ENCODE peak calls at places on chromosomes 2 and 18, in ten cellular contexts. W is ovary, I is stomach, R is AG04450, H is adrenal gland, U is type B pancreatic cell, S is GM13976, B is brain microvascular endothelial cell, Q is tibial artery, Y is esophagus squamous epithelium. T is an unnamed sample.

GRCh38 chr2:127566576-127566975 is 31.1 kb downstream of the MYO7B start:
- DNase-seq in W (no peak), I (no peak), R (no peak), H (no peak), U (no peak), S (no peak), B (no peak), Q (peak; percentile 62), Y (no peak), T (no peak)

GRCh38 chr2:79952561-79952960 is 352.0 kb downstream of the LRRTM1 start:
- DNase-seq in W (no peak), I (no peak), R (peak; percentile 20), H (no peak), U (no peak), S (no peak), B (no peak), Q (no peak), Y (no peak), T (no peak)

GRCh38 chr2:134677866-134678774 is 40.7 kb downstream of the TMEM163 start:
- DNase-seq in W (peak; percentile 40), I (no peak), R (no peak), H (peak; percentile 55), U (no peak), S (no peak), B (no peak), Q (no peak), Y (no peak), T (no peak)

GRCh38 chr18:48902856-48903601 is 47.7 kb downstream of the SMAD7 start:
- DNase-seq in W (peak; percentile 32), I (no peak), R (no peak), H (peak; percentile 65), U (no peak), S (no peak), B (peak; percentile 76), Q (peak; percentile 95), Y (no peak), T (no peak)

GRCh38 chr18:49901862-49902340 is 88.6 kb upstream of the ACAA2 start:
- DNase-seq in W (no peak), I (no peak), R (no peak), H (no peak), U (no peak), S (no peak), B (no peak), Q (no peak), Y (no peak), T (no peak)

GRCh38 chr18:62434798-62435197 is 88.0 kb upstream of the ZCCHC2 start:
- DNase-seq in W (no peak), I (no peak), R (no peak), H (no peak), U (no peak), S (no peak), B (no peak), Q (no peak), Y (no peak), T (no peak)

GRCh38 chr2:148042219-148042618 is 21.3 kb downstream of the MBD5 start:
- DNase-seq in W (no peak), I (no peak), R (no peak), H (no peak), U (no peak), S (peak; percentile 36), B (no peak), Q (no peak), Y (no peak), T (no peak)

GRCh38 chr2:1838426-1838825 is 94.1 kb upstream of the PXDN start:
- DNase-seq in W (no peak), I (no peak), R (no peak), H (no peak), U (no peak), S (no peak), B (no peak), Q (peak; percentile 23), Y (no peak), T (no peak)

GRCh38 chr2:236638707-236639106 is 69.1 kb downstream of the ACKR3 start:
- DNase-seq in W (no peak), I (peak; percentile 18), R (no peak), H (no peak), U (no peak), S (no peak), B (no peak), Q (peak; percentile 53), Y (no peak), T (no peak)

GRCh38 chr18:5970032-5970431 is 74.7 kb upstream of the TMEM200C start:
- DNase-seq in W (no peak), I (no peak), R (no peak), H (no peak), U (no peak), S (no peak), B (no peak), Q (no peak), Y (no peak), T (no peak)

GRCh38 chr2:135256531-135257258 is 204.6 kb downstream of the RAB3GAP1 start:
- DNase-seq in W (no peak), I (no peak), R (no peak), H (no peak), U (no peak), S (no peak), B (peak; percentile 4), Q (no peak), Y (no peak), T (no peak)

GRCh38 chr2:156445311-156446218 is 9.4 kb downstream of the GPD2 start:
- DNase-seq in W (no peak), I (no peak), R (peak; percentile 57), H (no peak), U (no peak), S (no peak), B (peak; percentile 75), Q (no peak), Y (no peak), T (peak; percentile 52)

GRCh38 chr2:112724611-112725525 is 4.0 kb downstream of the NT5DC4 start:
- DNase-seq in W (no peak), I (no peak), R (no peak), H (no peak), U (no peak), S (peak; percentile 79), B (no peak), Q (no peak), Y (no peak), T (no peak)

GRCh38 chr2:200578778-200579177 is 7.0 kb upstream of the AOX1 start:
- DNase-seq in W (peak; percentile 28), I (no peak), R (no peak), H (no peak), U (no peak), S (no peak), B (peak; percentile 37), Q (no peak), Y (no peak), T (no peak)

GRCh38 chr2:200575957-200576356 is 9.9 kb upstream of the AOX1 start:
- DNase-seq in W (no peak), I (no peak), R (no peak), H (no peak), U (no peak), S (peak; percentile 15), B (no peak), Q (no peak), Y (no peak), T (no peak)

DNA sequence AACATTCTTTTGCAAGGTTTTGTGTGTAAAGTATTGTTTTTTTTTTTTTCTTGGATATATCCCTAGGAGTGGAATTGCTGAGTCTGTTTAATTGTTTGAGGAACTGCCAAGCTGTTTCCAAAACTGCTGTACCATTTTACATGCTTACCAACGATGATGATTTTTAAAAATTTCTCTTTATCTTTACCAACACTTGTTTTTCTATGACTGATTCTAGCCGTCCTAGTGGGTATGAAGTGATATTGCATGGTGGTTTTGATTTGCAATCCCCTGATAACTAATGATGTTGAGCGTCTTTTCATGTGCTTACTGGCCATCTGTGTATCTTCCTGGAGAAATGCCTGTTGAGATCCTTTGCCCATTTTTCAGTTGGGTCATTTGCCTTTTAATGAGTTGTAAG is 8.8 kb upstream of the AOX1 start:
- DNase-seq in W (no peak), I (no peak), R (no peak), H (no peak), U (no peak), S (no peak), B (no peak), Q (no peak), Y (no peak), T (no peak)
- TF ChIP-seq CTCF in W (no peak), I (no peak), R (peak; percentile 32), H (no peak), U (peak; percentile 47), S (no peak), B (peak; percentile 8), Q (no peak), Y (no peak), T (no peak)

GRCh38 chr18:36066001-36066400 is 1.4 kb downstream of the RPRD1A start:
- DNase-seq in W (no peak), I (no peak), R (no peak), H (no peak), U (no peak), S (no peak), B (no peak), Q (no peak), Y (no peak), T (no peak)

GRCh38 chr18:36066731-36067117 is 635 bp downstream of the RPRD1A start:
- DNase-seq in W (no peak), I (no peak), R (no peak), H (no peak), U (no peak), S (no peak), B (no peak), Q (no peak), Y (no peak), T (no peak)

GRCh38 chr18:36064027-36064808 is 3.1 kb downstream of the RPRD1A start:
- DNase-seq in W (no peak), I (no peak), R (no peak), H (no peak), U (no peak), S (no peak), B (no peak), Q (no peak), Y (no peak), T (no peak)

GRCh38 chr18:36067118-36067957 is at the start of gene RPRD1A:
- DNase-seq in W (peak; percentile 97), I (peak; percentile 99), R (peak; percentile 84), H (peak; percentile 97), U (peak; percentile 97), S (peak; percentile 97), B (peak; percentile 95), Q (peak; percentile 98), Y (peak; percentile 83), T (peak; percentile 62)
- TF ChIP-seq CTCF in W (no peak), I (no peak), R (no peak), H (peak; percentile 3), U (no peak), S (no peak), B (no peak), Q (no peak), Y (peak; percentile 24), T (no peak)

GRCh38 chr18:52716926-52717325 is 376.9 kb downstream of the DCC start:
- DNase-seq in W (no peak), I (no peak), R (no peak), H (peak; percentile 15), U (no peak), S (no peak), B (peak; percentile 8), Q (no peak), Y (no peak), T (no peak)
- TF ChIP-seq CTCF in W (no peak), I (no peak), R (peak; percentile 44), H (no peak), U (peak; percentile 60), S (no peak), B (peak; percentile 26), Q (no peak), Y (no peak), T (peak; percentile 14)

DNA sequence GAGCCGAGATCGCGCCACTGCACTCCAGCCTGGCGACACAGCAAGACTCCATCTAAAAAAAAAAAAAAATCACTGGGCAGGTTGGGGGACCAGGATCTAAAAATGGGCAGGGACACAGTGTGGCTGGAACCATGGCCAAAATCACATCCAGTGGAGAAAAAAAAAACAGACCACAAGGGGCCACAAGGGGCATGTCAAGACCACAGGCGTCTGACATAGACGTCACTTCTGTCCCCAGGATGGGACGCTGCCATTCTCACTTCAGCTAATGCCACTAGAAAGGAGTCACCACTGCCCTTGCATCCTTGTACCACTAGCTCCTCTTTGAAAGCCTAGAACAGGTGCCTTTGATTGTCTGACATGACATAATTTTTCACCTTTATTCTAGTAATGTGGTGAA is 2.5 kb upstream of the POMC start:
- DNase-seq in W (no peak), I (no peak), R (no peak), H (no peak), U (no peak), S (no peak), B (no peak), Q (no peak), Y (no peak), T (no peak)
- TF ChIP-seq CTCF in W (no peak), I (no peak), R (no peak), H (no peak), U (no peak), S (no peak), B (no peak), Q (no peak), Y (no peak), T (no peak)

T was measured in BJ.